ENCODE peak calls at places on chromosomes 11 and 22, in four cellular contexts. A, V, G and N are unnamed samples. For H3K4me1, the result is how much of the 10 kb centered on the place peaks cover.

GRCh38 chr11:97732011-97732632 is 1288.6 kb upstream of the CNTN5 start:
- DNase-seq in A (no peak), V (no peak), G (no peak), N (no peak)

GRCh38 chr11:12777208-12777874 is 103.1 kb downstream of the TEAD1 start:
- DNase-seq in A (no peak), V (peak), G (no peak), N (no peak)

GRCh38 chr11:36131719-36132349 is 157.4 kb downstream of the COMMD9 start:
- DNase-seq in A (peak), V (peak), G (no peak), N (no peak)

GRCh38 chr22:42937164-42937854 is 77.6 kb downstream of the PACSIN2 start:
- DNase-seq in A (peak), V (peak), G (peak), N (no peak)

GRCh38 chr22:24225951-24226350 is 18.9 kb downstream of the GGT5 start:
- DNase-seq in A (no peak), V (no peak), G (no peak), N (no peak)

GRCh38 chr22:35540600-35541253 is at the start of gene RASD2:
- DNase-seq in A (peak), V (peak), G (no peak), N (no peak)

GRCh38 chr22:19634206-19634536 is 80.1 kb upstream of the SEPTIN5 start:
- DNase-seq in A (no peak), V (no peak), G (no peak), N (no peak)

GRCh38 chr11:97893612-97894011 is 1127.1 kb upstream of the CNTN5 start:
- DNase-seq in A (no peak), V (no peak), G (no peak), N (no peak)

GRCh38 chr22:19631899-19632670 is 82.2 kb upstream of the SEPTIN5 start:
- DNase-seq in A (no peak), V (peak), G (no peak), N (no peak)

GRCh38 chr22:48369789-48370507 is 1457.7 kb downstream of the BRD1 start:
- DNase-seq in A (no peak), V (no peak), G (no peak), N (no peak)

GRCh38 chr11:117923773-117924172 is 5.4 kb downstream of the TMPRSS13 start:
- DNase-seq in A (no peak), V (no peak), G (no peak), N (peak)

GRCh38 chr11:76491644-76492043 is 46.8 kb downstream of the EMSY start:
- DNase-seq in A (no peak), V (no peak), G (no peak), N (no peak)

GRCh38 chr22:17921871-17922821 is 102.2 kb downstream of the MICAL3 start:
- DNase-seq in A (no peak), V (no peak), G (no peak), N (no peak)

GRCh38 chr11:107102692-107103463 is 84.6 kb upstream of the GUCY1A2 start:
- DNase-seq in A (no peak), V (no peak), G (no peak), N (no peak)

GRCh38 chr11:44861829-44862545 is 88.7 kb downstream of the TP53I11 start:
- DNase-seq in A (peak), V (peak), G (peak), N (peak)

GRCh38 chr11:86610559-86611341 is 61.7 kb downstream of the ME3 start:
- DNase-seq in A (no peak), V (no peak), G (no peak), N (no peak)

GRCh38 chr11:34546511-34547206 is 33.1 kb upstream of the ELF5 start:
- DNase-seq in A (no peak), V (no peak), G (no peak), N (no peak)

GRCh38 chr22:48505891-48506290 is 1321.8 kb downstream of the BRD1 start:
- DNase-seq in A (no peak), V (no peak), G (no peak), N (no peak)

GRCh38 chr22:30038219-30038618 is 42.0 kb upstream of the HORMAD2 start:
- DNase-seq in A (no peak), V (peak), G (no peak), N (no peak)

GRCh38 chr22:37805878-37806277 is 1.9 kb upstream of the GCAT start:
- DNase-seq in A (no peak), V (no peak), G (no peak), N (no peak)

GRCh38 chr22:36386351-36386899 is 1.3 kb downstream of the MYH9 start:
- DNase-seq in A (no peak), V (no peak), G (peak), N (peak)

GRCh38 chr11:75349540-75350116 is 1.8 kb downstream of the ARRB1 start:
- DNase-seq in A (no peak), V (no peak), G (no peak), N (no peak)

GRCh38 chr22:36220457-36220921 is 18.8 kb downstream of the APOL2 start:
- DNase-seq in A (no peak), V (peak), G (no peak), N (no peak)

GRCh38 chr22:41931701-41932269 is 5.2 kb upstream of the TNFRSF13C start:
- DNase-seq in A (no peak), V (no peak), G (peak), N (no peak)

GRCh38 chr11:59283825-59284772 is 71.4 kb upstream of the MPEG1 start:
- DNase-seq in A (peak), V (peak), G (peak), N (peak)

GRCh38 chr11:114075343-114075610 is 15.8 kb downstream of the ZBTB16 start:
- DNase-seq in A (no peak), V (no peak), G (no peak), N (no peak)
- H3K4me1 ChIP-seq in A (under half), V (under half), G (under half), N (half or more)

GRCh38 chr11:19117760-19118097 is 761 bp downstream of the ZDHHC13 start:
- DNase-seq in A (no peak), V (peak), G (no peak), N (no peak)
- H3K27ac ChIP-seq in A (no peak), V (no peak), G (peak), N (peak)

GRCh38 chr11:64638017-64638664 is 47.1 kb downstream of the SLC22A12 start:
- DNase-seq in A (no peak), V (no peak), G (peak), N (no peak)
- H3K4me3 ChIP-seq in A (no peak), V (no peak), G (peak), N (no peak)

GRCh38 chr22:39520874-39521857 is 804 bp downstream of the ATF4 start:
- DNase-seq in A (peak), V (peak), G (peak), N (peak)
- H3K4me1 ChIP-seq in A (under half), V (under half), G (under half), N (under half)

GRCh38 chr11:69309800-69310280 is 15.9 kb downstream of the MYEOV start:
- DNase-seq in A (no peak), V (peak), G (no peak), N (no peak)

GRCh38 chr11:69307871-69308381 is 14.0 kb downstream of the MYEOV start:
- DNase-seq in A (no peak), V (no peak), G (no peak), N (no peak)

GRCh38 chr11:69307421-69307820 is 13.5 kb downstream of the MYEOV start:
- DNase-seq in A (no peak), V (no peak), G (no peak), N (no peak)

GRCh38 chr11:69308936-69309799 is 15.2 kb downstream of the MYEOV start:
- DNase-seq in A (no peak), V (no peak), G (no peak), N (no peak)

GRCh38 chr11:69308531-69308930 is 14.6 kb downstream of the MYEOV start:
- DNase-seq in A (no peak), V (no peak), G (no peak), N (no peak)
- H3K27ac ChIP-seq in A (no peak), V (no peak), G (no peak), N (no peak)

GRCh38 chr22:46045459-46046298 is 68.7 kb upstream of the WNT7B start:
- DNase-seq in A (no peak), V (no peak), G (no peak), N (no peak)
- H3K4me3 ChIP-seq in A (no peak), V (peak), G (peak), N (peak)

GRCh38 chr11:1828542-1828941 is 6.2 kb upstream of the SYT8 start:
- DNase-seq in A (no peak), V (no peak), G (no peak), N (no peak)
- H3K4me1 ChIP-seq in A (under half), V (under half), G (under half), N (under half)